ENCODE peak calls at places on chromosome 12, in seven cellular contexts. A, C, X, B, J, D and K are unnamed samples.
A peak's percentile ranks its signal among the peaks of the same experiment; 100 is the strongest.

GRCh38 chr12:132551271-132552120 is 58.9 kb downstream of the LRCOL1 start:
- DNase-seq in B (no peak), C (no peak), D (no peak), J (no peak), X (no peak), A (no peak), K (no peak)

GRCh38 chr12:54390668-54391551 is 6.4 kb upstream of the ZNF385A start:
- DNase-seq in B (peak; percentile 68), C (no peak), J (peak; percentile 91), D (no peak), X (peak; percentile 66), A (no peak), K (peak; percentile 71)

GRCh38 chr12:131364903-131365820 is 345.7 kb upstream of the SFSWAP start:
- DNase-seq in B (no peak), J (no peak), A (no peak), D (no peak), X (no peak), C (no peak), K (no peak)

GRCh38 chr12:62919827-62920226 is 15.1 kb downstream of the PPM1H start:
- DNase-seq in A (peak; percentile 75), J (no peak), D (no peak), C (peak; percentile 59), B (peak; percentile 73), X (no peak), K (no peak)

GRCh38 chr12:101829639-101830390 is 944 bp downstream of the GNPTAB start:
- DNase-seq in C (peak; percentile 20), B (no peak), A (peak; percentile 32), D (no peak), X (no peak), J (no peak), K (no peak)

GRCh38 chr12:27592548-27592947 is 68.5 kb downstream of the PPFIBP1 start:
- DNase-seq in X (no peak), B (peak; percentile 96), J (peak; percentile 40), C (peak; percentile 82), A (peak; percentile 88), D (no peak), K (no peak)

GRCh38 chr12:2666411-2666810 is 128.4 kb upstream of the FKBP4 start:
- DNase-seq in D (no peak), J (no peak), B (no peak), X (no peak), A (no peak), C (no peak), K (no peak)

GRCh38 chr12:90058721-90059120 is 350.1 kb upstream of the ATP2B1 start:
- DNase-seq in C (peak; percentile 90), D (no peak), B (peak; percentile 71), A (peak; percentile 30), X (no peak), J (no peak), K (no peak)

GRCh38 chr12:48143898-48144297 is 13.4 kb downstream of the ASB8 start:
- DNase-seq in X (no peak), C (no peak), B (no peak), J (no peak), D (no peak), A (no peak), K (no peak)

DNA sequence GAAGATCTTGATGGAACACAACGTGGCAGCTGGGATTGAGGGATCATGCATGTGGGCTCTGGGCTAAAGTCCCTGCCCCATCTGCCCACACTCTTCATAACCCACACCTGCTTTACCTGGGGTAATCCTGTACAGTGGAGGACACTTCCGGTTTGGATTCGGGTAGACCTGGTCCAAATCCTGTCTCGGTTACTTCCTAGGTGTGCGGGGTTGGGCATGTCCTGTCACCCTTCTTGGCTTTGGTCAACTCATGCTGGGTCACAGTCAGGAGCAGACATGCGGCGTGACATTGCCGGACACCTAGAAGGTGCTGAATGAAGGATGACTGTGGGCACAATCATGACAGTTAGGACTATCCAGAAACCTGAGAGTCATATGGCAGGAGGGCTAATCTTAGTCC is 30.7 kb upstream of the WSCD2 start:
- DNase-seq in B (no peak), D (no peak), J (no peak), A (no peak), X (no peak), C (no peak), K (no peak)
- TF ChIP-seq CTCF in B (no peak), D (no peak), J (no peak), A (no peak), X (no peak), C (no peak), K (no peak)

GRCh38 chr12:127450822-127451221 is 816.1 kb upstream of the TMEM132C start:
- DNase-seq in X (no peak), D (no peak), B (no peak), C (no peak), A (no peak), J (no peak), K (no peak)
- TF ChIP-seq CTCF in X (no peak), D (no peak), B (no peak), C (peak; percentile 3), A (no peak), J (no peak), K (no peak)

GRCh38 chr12:130195369-130195768 is 33.1 kb downstream of the FZD10 start:
- DNase-seq in D (no peak), C (no peak), X (no peak), A (no peak), J (no peak), B (no peak), K (no peak)

GRCh38 chr12:130198663-130199060 is 36.4 kb downstream of the FZD10 start:
- DNase-seq in D (no peak), A (no peak), C (no peak), X (no peak), J (no peak), B (no peak), K (no peak)

GRCh38 chr12:130195776-130196175 is 33.5 kb downstream of the FZD10 start:
- DNase-seq in A (no peak), X (no peak), B (no peak), D (no peak), C (no peak), J (no peak), K (no peak)

GRCh38 chr12:130198026-130198662 is 35.9 kb downstream of the FZD10 start:
- DNase-seq in A (no peak), D (no peak), C (no peak), B (no peak), J (no peak), X (no peak), K (no peak)

GRCh38 chr12:130196827-130197226 is 34.6 kb downstream of the FZD10 start:
- DNase-seq in A (no peak), X (no peak), D (no peak), B (no peak), C (no peak), J (no peak), K (no peak)
- TF ChIP-seq CTCF in A (no peak), X (no peak), D (no peak), B (no peak), C (no peak), J (no peak), K (no peak)

GRCh38 chr12:20099395-20099976 is 268.9 kb upstream of the PDE3A start:
- DNase-seq in D (no peak), X (no peak), J (no peak), C (no peak), B (no peak), A (no peak), K (no peak)
- TF ChIP-seq CTCF in D (no peak), X (no peak), J (no peak), C (no peak), B (no peak), A (no peak), K (no peak)

GRCh38 chr12:65829716-65830115 is 5.4 kb downstream of the HMGA2 start:
- DNase-seq in X (no peak), A (no peak), B (no peak), J (no peak), D (no peak), C (no peak), K (no peak)
- TF ChIP-seq CTCF in X (no peak), A (no peak), B (no peak), J (no peak), D (no peak), C (no peak), K (no peak)

GRCh38 chr12:9752145-9752717 is 8.5 kb downstream of the CD69 start:
- DNase-seq in A (no peak), B (no peak), C (no peak), D (no peak), X (no peak), J (no peak), K (no peak)

GRCh38 chr12:9750276-9751203 is 10.2 kb downstream of the CD69 start:
- DNase-seq in A (peak; percentile 70), D (peak; percentile 50), C (peak; percentile 74), X (no peak), B (peak; percentile 30), J (peak; percentile 53), K (no peak)

GRCh38 chr12:9754097-9754964 is 6.4 kb downstream of the CD69 start:
- DNase-seq in D (no peak), B (no peak), X (no peak), A (no peak), C (no peak), J (no peak), K (no peak)

GRCh38 chr12:9753042-9753820 is 7.5 kb downstream of the CD69 start:
- DNase-seq in C (no peak), B (no peak), J (no peak), D (no peak), X (no peak), A (no peak), K (no peak)

GRCh38 chr12:9751204-9752144 is 9.2 kb downstream of the CD69 start:
- DNase-seq in J (no peak), B (peak; percentile 11), A (peak; percentile 23), X (no peak), C (peak; percentile 34), D (no peak), K (no peak)
- TF ChIP-seq CTCF in J (peak; percentile 24), B (peak; percentile 48), A (no peak), X (no peak), C (peak; percentile 52), D (no peak), K (peak; percentile 23)

GRCh38 chr12:53065470-53065869 is 13.7 kb downstream of the SPRYD3 start:
- DNase-seq in D (no peak), B (no peak), J (no peak), X (no peak), A (no peak), C (no peak), K (no peak)
- TF ChIP-seq CTCF in D (no peak), B (no peak), J (no peak), X (no peak), A (no peak), C (no peak), K (no peak)

DNA sequence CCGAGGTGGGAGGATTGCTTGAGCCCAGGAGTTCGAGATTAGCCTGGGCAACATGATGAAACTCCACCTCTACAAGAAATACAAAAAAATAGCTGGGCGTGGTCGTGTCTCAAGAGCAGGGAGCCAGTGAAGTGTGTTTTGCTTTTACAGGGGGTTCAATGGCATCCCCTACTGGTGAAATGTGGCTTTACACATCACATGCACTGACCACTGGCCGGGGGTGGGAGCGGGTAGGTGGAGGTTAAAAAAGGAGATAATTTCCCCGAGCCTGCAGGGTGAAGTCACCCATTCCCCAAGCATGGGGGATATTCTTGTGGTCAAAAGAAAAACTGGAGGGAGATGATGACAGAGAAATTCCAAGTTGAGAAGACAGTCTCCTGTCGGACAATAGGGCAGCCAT is 63.6 kb upstream of the PWP1 start:
- DNase-seq in B (no peak), J (peak; percentile 48), A (peak; percentile 25), X (no peak), D (no peak), C (peak; percentile 12), K (no peak)
- TF ChIP-seq CTCF in B (peak; percentile 65), J (peak; percentile 45), A (peak; percentile 26), X (no peak), D (peak; percentile 20), C (peak; percentile 60), K (peak; percentile 68)